ENCODE peak calls at places on chromosome 11, in eight cellular contexts. T, P, W, O, S, G, C and L are unnamed samples.

GRCh38 chr11:30984442-30984816 is 385.1 kb downstream of the DCDC1 start:
- DNase-seq in T (peak), G (no peak), P (no peak), S (no peak), O (no peak), C (no peak), W (peak), L (no peak)

GRCh38 chr11:65410936-65411680 is 11.5 kb upstream of the NEAT1 start:
- DNase-seq in O (no peak), S (no peak), W (no peak), G (no peak), C (no peak), P (no peak), T (no peak), L (no peak)

GRCh38 chr11:65654375-65655349 is 8.1 kb downstream of the RELA start:
- DNase-seq in W (no peak), S (no peak), P (peak), C (no peak), G (peak), T (no peak), O (no peak), L (no peak)

GRCh38 chr11:99766816-99767215 is 746.1 kb downstream of the CNTN5 start:
- DNase-seq in P (no peak), G (no peak), O (no peak), S (no peak), W (no peak), T (no peak), C (no peak), L (no peak)

GRCh38 chr11:119019996-119020395 is 1.4 kb downstream of the TRAPPC4 start:
- DNase-seq in O (no peak), S (no peak), G (no peak), W (no peak), P (no peak), T (no peak), C (no peak), L (no peak)

GRCh38 chr11:10539339-10539738 is 1.6 kb downstream of the RNF141 start:
- DNase-seq in T (no peak), P (no peak), O (no peak), W (peak), C (no peak), S (no peak), G (no peak), L (no peak)

GRCh38 chr11:79045811-79046304 is 395.0 kb downstream of the TENM4 start:
- DNase-seq in S (peak), G (no peak), P (no peak), C (no peak), O (no peak), W (no peak), T (peak), L (no peak)

GRCh38 chr11:68165601-68166000 is 44.4 kb upstream of the CHKA start:
- DNase-seq in G (no peak), T (no peak), W (no peak), P (no peak), S (no peak), C (no peak), O (no peak), L (no peak)

GRCh38 chr11:111977141-111978027 is 40.2 kb downstream of the DIXDC1 start:
- DNase-seq in T (no peak), P (peak), O (peak), C (peak), S (peak), W (no peak), G (peak), L (peak)

GRCh38 chr11:133913761-133914160 is 43.0 kb downstream of the IGSF9B start:
- DNase-seq in G (no peak), C (no peak), P (no peak), O (no peak), T (no peak), W (no peak), S (no peak), L (no peak)

DNA sequence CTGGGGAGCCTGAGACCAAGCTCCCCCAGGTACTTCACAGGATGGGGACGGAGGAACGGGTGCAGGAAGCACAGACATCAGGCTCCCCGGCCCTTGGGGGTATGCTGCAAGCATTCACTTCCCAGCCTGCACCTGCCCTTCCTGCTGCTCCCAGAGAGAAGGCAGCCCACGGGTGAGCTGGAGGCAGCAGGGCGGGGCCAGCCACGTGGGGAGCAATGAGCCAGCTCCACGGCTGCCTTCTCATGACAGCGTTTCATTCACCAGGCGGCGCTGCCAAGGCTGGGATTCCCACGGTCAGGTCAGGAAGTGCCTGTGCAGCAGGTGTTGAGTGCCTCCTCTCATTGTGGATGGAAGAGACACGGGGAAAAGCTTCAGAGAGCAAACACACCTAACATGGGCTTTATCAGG is 14.5 kb upstream of the PHLDA2 start:
- DNase-seq in W (no peak), S (no peak), P (no peak), T (no peak), O (no peak), G (peak), C (peak), L (no peak)
- TF ChIP-seq POLR2A in W (no peak), S (no peak), P (no peak), T (no peak), O (no peak), G (no peak), C (no peak), L (no peak)

GRCh38 chr11:72681226-72682153 is 7.3 kb upstream of the PDE2A start:
- DNase-seq in O (no peak), T (no peak), G (no peak), W (no peak), P (no peak), C (no peak), S (no peak), L (no peak)
- TF ChIP-seq POLR2A in O (peak), T (no peak), G (no peak), W (no peak), P (no peak), C (no peak), S (no peak), L (no peak)

GRCh38 chr11:5690216-5690615 is 626 bp downstream of the TRIM22 start:
- DNase-seq in C (no peak), P (no peak), S (no peak), G (no peak), T (peak), W (no peak), O (no peak), L (peak)
- TF ChIP-seq POLR2A in C (no peak), P (no peak), S (no peak), G (no peak), T (peak), W (no peak), O (no peak), L (peak)

GRCh38 chr11:568306-569259 is 7.7 kb upstream of the PHRF1 start:
- DNase-seq in S (peak), G (peak), O (peak), T (peak), C (peak), P (peak), W (peak), L (peak)
- TF ChIP-seq POLR2A in S (no peak), G (peak), O (no peak), T (peak), C (no peak), P (peak), W (peak), L (peak)

GRCh38 chr11:63804259-63804658 is 9.0 kb upstream of the SPINDOC start:
- DNase-seq in T (no peak), G (peak), C (peak), O (no peak), W (no peak), P (no peak), S (peak), L (no peak)

GRCh38 chr11:63800921-63801320 is 12.3 kb upstream of the SPINDOC start:
- DNase-seq in G (no peak), C (no peak), P (no peak), T (no peak), W (no peak), S (no peak), O (no peak), L (no peak)

GRCh38 chr11:63805844-63806415 is 7.3 kb upstream of the SPINDOC start:
- DNase-seq in C (no peak), O (no peak), P (no peak), W (no peak), G (no peak), T (no peak), S (no peak), L (no peak)

DNA sequence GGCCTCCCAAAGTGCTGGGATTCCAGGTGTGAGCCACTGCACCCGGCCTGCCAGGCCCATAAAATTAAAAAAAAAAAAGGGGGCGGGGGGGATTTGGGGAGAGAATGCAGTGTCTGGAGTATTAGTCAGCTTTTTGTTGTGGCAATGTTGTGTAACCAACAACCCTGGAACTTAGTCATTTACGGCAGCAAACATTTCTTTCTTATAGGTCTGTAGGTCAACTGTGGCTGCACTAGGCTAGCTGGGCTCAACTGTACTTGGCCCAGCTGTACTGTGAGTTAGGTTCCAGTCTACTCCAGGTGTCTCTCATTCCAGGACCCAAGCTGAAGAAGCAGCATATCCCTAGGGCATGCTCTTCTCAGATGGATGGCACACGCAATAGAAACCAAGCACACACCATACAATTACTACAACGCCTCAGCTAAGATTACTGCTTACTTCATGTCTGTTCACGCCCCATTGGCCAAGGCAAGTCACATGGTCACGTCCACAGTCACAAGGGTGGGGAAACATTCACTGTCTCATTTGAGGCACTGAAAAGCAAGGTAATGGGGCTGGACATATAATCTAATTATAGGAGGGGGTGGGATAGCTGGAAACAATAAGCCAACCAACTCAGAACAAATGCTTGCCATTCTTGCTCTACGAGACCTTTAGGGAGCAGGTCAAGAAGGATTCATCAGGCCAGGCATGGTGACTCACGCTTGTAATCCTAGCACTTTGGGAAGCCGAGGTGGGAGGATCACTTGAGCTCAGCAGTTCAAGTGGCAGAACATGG is 10.4 kb upstream of the SPINDOC start:
- DNase-seq in C (no peak), T (peak), O (no peak), G (no peak), S (no peak), W (peak), P (no peak), L (peak)
- TF ChIP-seq POLR2A in C (no peak), T (no peak), O (no peak), G (no peak), S (no peak), W (no peak), P (no peak), L (no peak)

GRCh38 chr11:5689551-5689983 is at the start of gene TRIM22:
- DNase-seq in P (peak), C (peak), O (peak), T (peak), G (peak), S (peak), W (no peak), L (peak)
- TF ChIP-seq POLR2A in P (peak), C (no peak), O (peak), T (no peak), G (peak), S (no peak), W (no peak), L (no peak)